ENCODE peak calls at places on chromosome 4, in five cellular contexts. C is testis, E is uterus, L is IMR-90, M is transverse colon. Z is an unnamed sample.

GRCh38 chr4:1978741-1979476 is 29.9 kb downstream of the NELFA start:
- DNase-seq in C (no peak), E (no peak), L (no peak), M (no peak), Z (no peak)

GRCh38 chr4:111040904-111041303 is 418.0 kb upstream of the PITX2 start:
- DNase-seq in C (no peak), E (no peak), L (no peak), M (no peak), Z (no peak)

GRCh38 chr4:66376921-66377320 is 706.6 kb upstream of the EPHA5 start:
- DNase-seq in C (no peak), E (no peak), L (no peak), M (no peak), Z (no peak)

GRCh38 chr4:6216588-6216987 is 16.2 kb upstream of the JAKMIP1 start:
- DNase-seq in C (no peak), E (no peak), L (no peak), M (no peak), Z (no peak)

GRCh38 chr4:31455612-31456011 is 735.4 kb downstream of the PCDH7 start:
- DNase-seq in C (no peak), E (no peak), L (no peak), M (no peak), Z (no peak)

GRCh38 chr4:16607693-16608092 is 290.8 kb downstream of the LDB2 start:
- DNase-seq in C (no peak), E (no peak), L (no peak), M (no peak), Z (no peak)

GRCh38 chr4:85803846-85804245 is 328.9 kb downstream of the ARHGAP24 start:
- DNase-seq in C (no peak), E (no peak), L (no peak), M (peak; percentile 19), Z (no peak)

GRCh38 chr4:24229976-24230375 is 340.1 kb upstream of the PPARGC1A start:
- DNase-seq in C (no peak), E (no peak), L (peak; percentile 82), M (no peak), Z (no peak)

GRCh38 chr4:8568068-8568668 is 12.0 kb upstream of the GPR78 start:
- DNase-seq in C (no peak), E (no peak), L (peak; percentile 7), M (no peak), Z (no peak)

GRCh38 chr4:53866055-53866454 is 198.3 kb downstream of the CHIC2 start:
- DNase-seq in C (no peak), E (no peak), L (no peak), M (no peak), Z (no peak)

GRCh38 chr4:183659919-183660318 is 826 bp downstream of the TRAPPC11 start:
- DNase-seq in C (no peak), E (no peak), L (peak; percentile 7), M (no peak), Z (no peak)

GRCh38 chr4:183658362-183659028 is 490 bp downstream of the RWDD4 start:
- DNase-seq in C (peak; percentile 30), E (no peak), L (peak; percentile 10), M (peak; percentile 27), Z (peak; percentile 33)

GRCh38 chr4:183657564-183657963 is 1.4 kb downstream of the RWDD4 start:
- DNase-seq in C (no peak), E (no peak), L (no peak), M (no peak), Z (no peak)

GRCh38 chr4:183659029-183659870 is at the start of the genes RWDD4 and TRAPPC11:
- DNase-seq in C (peak; percentile 99), E (peak; percentile 98), L (peak; percentile 99), M (peak; percentile 98), Z (peak; percentile 94)
- TF ChIP-seq POLR2A in C (peak; percentile 61), E (peak; percentile 89), L (no peak), M (peak; percentile 94), Z (peak; percentile 52)

GRCh38 chr4:159077702-159078495 is 25.0 kb upstream of the RAPGEF2 start:
- DNase-seq in C (no peak), E (no peak), L (peak; percentile 11), M (no peak), Z (peak; percentile 29)
- TF ChIP-seq POLR2A in C (no peak), E (no peak), L (no peak), M (no peak), Z (no peak)

GRCh38 chr4:82125170-82125862 is 248.5 kb downstream of the HNRNPD start:
- DNase-seq in C (no peak), E (no peak), L (no peak), M (no peak), Z (no peak)
- TF ChIP-seq POLR2A in C (no peak), E (no peak), L (no peak), M (no peak), Z (no peak)

GRCh38 chr4:151641167-151641566 is 119.6 kb downstream of the GATB start:
- DNase-seq in C (no peak), E (no peak), L (peak; percentile 33), M (no peak), Z (no peak)
- TF ChIP-seq POLR2A in C (no peak), E (no peak), L (no peak), M (no peak), Z (no peak)

DNA sequence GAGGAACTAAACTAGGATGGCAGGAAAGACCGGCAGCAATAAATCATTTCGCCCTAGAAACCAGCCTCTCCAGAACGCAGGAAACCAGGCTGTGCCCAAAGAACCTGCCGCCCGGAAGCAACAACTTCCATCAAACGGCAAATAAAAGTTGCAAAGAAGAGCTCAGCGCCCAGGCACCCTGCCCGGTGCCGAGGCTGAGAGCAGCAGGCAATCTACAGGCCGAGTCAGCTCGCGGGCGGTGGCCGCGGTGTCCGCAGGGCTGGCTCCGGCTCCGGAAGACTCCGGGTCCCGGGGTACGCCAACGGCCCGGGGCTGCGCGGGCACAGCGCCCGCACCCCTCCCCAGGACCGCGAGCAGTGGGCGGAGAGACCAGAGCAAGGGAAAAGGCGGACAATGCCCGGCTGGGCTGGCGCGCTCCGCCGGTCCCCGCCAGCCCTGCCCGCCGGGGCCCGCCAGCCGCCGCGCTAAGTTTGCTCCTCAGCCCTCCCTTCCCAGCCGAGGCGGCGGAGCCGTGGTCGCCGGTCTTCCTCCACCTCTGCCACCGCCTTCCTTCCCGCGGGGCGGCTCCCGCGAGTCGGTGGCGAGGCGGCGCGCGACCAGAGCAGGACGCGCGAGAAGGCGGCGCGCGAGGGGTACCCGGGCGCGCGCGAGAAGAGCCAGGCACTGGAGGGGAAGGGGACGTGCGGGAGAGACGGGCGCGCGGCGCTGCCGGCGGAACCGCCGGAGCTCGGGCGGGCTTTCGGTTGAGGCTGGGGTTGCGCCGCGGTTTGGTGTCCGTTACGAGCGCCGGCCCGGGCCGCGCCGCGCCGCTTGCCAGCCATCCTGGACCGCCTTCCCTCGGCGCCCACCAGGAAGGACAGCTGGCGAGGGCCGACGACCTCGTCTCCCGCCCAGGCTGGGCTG is 733 bp downstream of the FRYL start:
- DNase-seq in C (peak; percentile 59), E (peak; percentile 39), L (peak; percentile 54), M (peak; percentile 68), Z (peak; percentile 51)
- TF ChIP-seq POLR2A in C (no peak), E (peak; percentile 14), L (peak; percentile 68), M (no peak), Z (peak; percentile 57)

GRCh38 chr4:40627540-40627939 is 2.1 kb downstream of the RBM47 start:
- DNase-seq in C (no peak), E (no peak), L (no peak), M (no peak), Z (no peak)

GRCh38 chr4:40626183-40626990 is 3.3 kb downstream of the RBM47 start:
- DNase-seq in C (peak; percentile 55), E (no peak), L (peak; percentile 29), M (no peak), Z (no peak)

GRCh38 chr4:40628888-40629287 is 776 bp downstream of the RBM47 start:
- DNase-seq in C (no peak), E (no peak), L (no peak), M (no peak), Z (no peak)

GRCh38 chr4:40629401-40630334 is at the start of gene RBM47:
- DNase-seq in C (peak; percentile 81), E (peak; percentile 14), L (peak; percentile 40), M (peak; percentile 89), Z (peak; percentile 31)

DNA sequence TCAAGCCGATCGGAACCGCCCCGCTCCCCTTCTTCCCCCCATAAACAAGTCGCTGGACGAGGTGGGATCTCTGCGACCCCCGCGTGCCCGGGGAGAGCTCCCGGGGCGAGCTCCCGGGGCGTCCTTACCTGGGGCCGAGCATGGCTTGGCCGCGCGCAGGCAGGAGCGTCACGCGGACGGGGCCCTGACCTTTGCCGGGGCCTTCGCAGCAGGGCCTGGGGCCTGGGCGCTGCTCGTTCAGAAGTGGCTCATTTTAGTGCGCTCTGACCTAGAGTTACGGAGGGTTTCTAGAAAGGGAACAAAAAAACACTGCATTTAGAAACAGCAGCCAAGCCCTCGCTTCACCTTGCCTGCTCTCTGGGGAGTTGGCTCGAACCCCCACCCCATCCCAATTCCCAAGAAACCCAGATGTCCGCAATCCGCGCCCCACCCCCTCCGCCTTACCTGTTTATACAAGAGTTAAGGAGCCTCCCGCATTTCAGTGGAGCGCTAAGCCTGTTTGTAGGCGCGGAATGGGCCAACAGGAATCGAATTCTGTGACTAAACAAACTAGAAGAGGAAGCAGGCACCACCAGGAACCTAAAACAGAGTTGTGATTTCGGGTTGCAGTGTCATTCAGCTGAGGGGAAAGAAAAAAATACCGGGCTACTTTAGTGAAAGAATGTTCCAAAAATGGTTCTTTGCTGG is 814 bp upstream of the RBM47 start:
- DNase-seq in C (peak; percentile 73), E (peak; percentile 16), L (no peak), M (peak; percentile 80), Z (peak; percentile 41)
- TF ChIP-seq POLR2A in C (no peak), E (no peak), L (no peak), M (no peak), Z (no peak)

GRCh38 chr4:147731611-147732515 is at the start of gene ARHGAP10:
- DNase-seq in C (peak; percentile 86), E (peak; percentile 68), L (peak; percentile 82), M (peak; percentile 66), Z (peak; percentile 44)
- TF ChIP-seq POLR2A in C (peak; percentile 14), E (peak; percentile 70), L (peak; percentile 73), M (no peak), Z (peak; percentile 73)

Z was measured in GM12892.